ENCODE peak calls at places on chromosomes 3 and 15, in seven cellular contexts. L is body of pancreas, D is cardiac muscle cell, S is dorsolateral prefrontal cortex, J is psoas muscle, G is A549, E is tibial artery. P is an unnamed sample.

GRCh38 chr15:33834892-33835730 is 133.2 kb upstream of the CHRM5 start:
- DNase-seq in L (no peak), D (no peak), S (no peak), J (no peak), G (no peak), E (no peak), P (no peak)

GRCh38 chr15:87213646-87214045 is 1042.9 kb downstream of the NTRK3 start:
- DNase-seq in L (no peak), D (peak), S (no peak), J (peak), G (no peak), E (no peak), P (no peak)

GRCh38 chr3:8491750-8492149 is 9.9 kb upstream of the LMCD1 start:
- DNase-seq in L (peak), D (no peak), S (no peak), J (peak), G (no peak), E (no peak), P (no peak)

GRCh38 chr3:170690133-170690981 is 104.5 kb upstream of the SLC7A14 start:
- DNase-seq in L (peak), D (peak), S (peak), J (peak), G (peak), E (no peak), P (peak)

GRCh38 chr15:74869726-74870407 is 3.3 kb downstream of the SCAMP2 start:
- DNase-seq in L (peak), D (peak), S (peak), J (peak), G (no peak), E (peak), P (no peak)

GRCh38 chr3:51141573-51141972 is 243.5 kb upstream of the MANF start:
- DNase-seq in L (no peak), D (no peak), S (no peak), J (no peak), G (no peak), E (no peak), P (no peak)

GRCh38 chr3:150828997-150829396 is 66.0 kb upstream of the SIAH2 start:
- DNase-seq in L (no peak), D (no peak), S (no peak), J (no peak), G (no peak), E (no peak), P (no peak)

GRCh38 chr3:111539351-111540331 is 2.4 kb upstream of the CD96 start:
- DNase-seq in L (peak), D (peak), S (peak), J (no peak), G (peak), E (no peak), P (peak)

GRCh38 chr3:142844339-142844977 is 44.4 kb downstream of the PCOLCE2 start:
- DNase-seq in L (no peak), D (peak), S (no peak), J (no peak), G (peak), E (no peak), P (no peak)

GRCh38 chr15:86595741-86596140 is 516.1 kb downstream of the AGBL1 start:
- DNase-seq in L (no peak), D (no peak), S (no peak), J (no peak), G (no peak), E (no peak), P (no peak)

GRCh38 chr3:35965908-35966307 is 326.6 kb downstream of the ARPP21 start:
- DNase-seq in L (no peak), D (peak), S (no peak), J (no peak), G (peak), E (no peak), P (no peak)

GRCh38 chr15:68500363-68501317 is 68.7 kb upstream of the ITGA11 start:
- DNase-seq in L (no peak), D (no peak), S (no peak), J (no peak), G (no peak), E (no peak), P (no peak)

GRCh38 chr15:78369161-78369560 is 29.0 kb downstream of the CRABP1 start:
- DNase-seq in L (no peak), D (no peak), S (no peak), J (no peak), G (no peak), E (peak), P (no peak)
- H3K27ac ChIP-seq in L (no peak), D (no peak), S (no peak), J (no peak), G (no peak), E (no peak), P (no peak)

DNA sequence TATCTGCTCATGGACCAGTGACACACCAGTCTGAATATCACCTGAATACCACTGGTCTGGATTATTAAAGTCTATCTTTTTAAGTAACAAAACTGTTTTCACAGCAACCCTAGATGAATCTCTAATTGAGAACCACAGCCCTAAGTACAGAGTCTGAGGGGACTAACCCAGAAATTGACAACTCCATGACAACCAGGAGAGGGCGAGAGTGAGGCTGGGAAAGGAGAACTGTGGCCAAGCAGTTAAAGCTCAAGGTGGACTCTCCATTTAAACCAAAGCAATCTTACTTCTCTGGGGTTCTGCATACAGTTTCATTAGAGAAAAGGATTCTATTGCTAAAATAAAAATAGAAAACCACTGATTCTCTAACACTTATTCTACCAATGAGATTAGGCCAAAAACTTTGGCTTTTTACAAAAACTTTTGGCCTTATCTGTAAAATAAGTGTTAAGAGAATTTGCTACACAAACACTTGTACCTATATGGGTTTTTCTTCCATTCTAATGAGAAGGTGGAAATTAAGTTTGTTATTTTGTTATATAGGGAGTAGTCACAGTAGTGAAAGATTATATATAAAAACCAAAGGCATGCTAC is 11.4 kb downstream of the NEK10 start:
- DNase-seq in L (peak), D (peak), S (no peak), J (no peak), G (peak), E (no peak), P (peak)
- TF ChIP-seq CTCF in L (peak), D (peak), S (peak), J (peak), G (peak), E (peak), P (peak)

GRCh38 chr15:66787472-66787871 is 85.4 kb downstream of the SMAD6 start:
- DNase-seq in L (no peak), D (no peak), S (no peak), J (no peak), G (no peak), E (peak), P (no peak)

GRCh38 chr15:66786222-66786621 is 84.2 kb downstream of the SMAD6 start:
- DNase-seq in L (no peak), D (no peak), S (no peak), J (no peak), G (no peak), E (peak), P (no peak)

GRCh38 chr15:66788024-66788423 is 86.0 kb downstream of the SMAD6 start:
- DNase-seq in L (no peak), D (no peak), S (no peak), J (no peak), G (no peak), E (peak), P (no peak)

GRCh38 chr15:66785637-66786036 is 83.6 kb downstream of the SMAD6 start:
- DNase-seq in L (no peak), D (peak), S (no peak), J (no peak), G (no peak), E (no peak), P (no peak)

GRCh38 chr15:66786708-66787471 is 84.9 kb downstream of the SMAD6 start:
- DNase-seq in L (no peak), D (no peak), S (no peak), J (no peak), G (no peak), E (peak), P (no peak)
- H3K27ac ChIP-seq in L (no peak), D (peak), S (no peak), J (no peak), G (peak), E (no peak), P (no peak)

DNA sequence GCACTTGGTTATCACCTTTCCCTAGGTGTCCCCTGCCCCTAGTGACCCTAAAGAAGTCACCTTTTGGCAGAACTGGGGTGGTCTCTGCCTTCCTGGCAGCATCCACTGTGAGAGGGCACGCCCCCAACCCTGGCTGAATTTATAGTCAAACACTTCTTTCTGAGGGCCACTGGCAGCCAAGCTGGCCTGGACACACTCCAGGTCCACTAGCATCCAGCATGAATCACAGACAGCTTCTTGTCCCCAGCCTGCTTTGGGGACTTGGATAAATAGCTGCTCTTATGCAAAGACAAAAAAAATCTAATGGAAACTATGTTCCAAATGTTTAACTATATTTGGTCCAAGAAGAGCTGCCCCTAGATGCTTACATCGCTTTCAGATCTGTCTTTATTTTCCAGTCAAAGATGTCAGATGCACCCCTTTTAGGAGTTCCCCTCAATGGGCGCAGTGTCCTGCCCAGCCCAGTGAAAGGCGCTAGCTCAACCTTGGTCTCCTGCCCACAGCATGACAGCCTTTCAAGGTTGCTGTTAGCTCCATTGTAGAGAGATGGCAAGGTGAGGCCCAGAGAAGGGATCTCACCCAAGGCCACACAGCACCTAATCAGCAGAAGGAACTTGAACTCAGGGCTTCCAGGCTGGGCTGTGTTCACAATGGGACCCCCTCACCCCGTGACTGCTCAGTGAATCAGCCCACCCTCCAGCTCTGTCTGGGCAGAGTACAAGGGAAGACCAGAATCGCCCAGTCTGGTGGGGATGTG is 7.0 kb downstream of the RASL12 start:
- DNase-seq in L (no peak), D (no peak), S (peak), J (no peak), G (no peak), E (peak), P (no peak)
- TF ChIP-seq CTCF in L (no peak), D (no peak), S (no peak), J (no peak), G (no peak), E (no peak), P (no peak)

P was measured in CD4-positive, alpha-beta T cell.